ENCODE peak calls at places on chromosomes 6 and 20, in nine cellular contexts. One of them, this sample, is unnamed.

GRCh38 chr20:51767867-51768758 is at the start of gene ATP9A:
- DNase-seq in left lung: no peak
- DNase-seq in brain microvascular endothelial cell: no peak
- DNase-seq in NB4: no peak
- DNase-seq in astrocyte of the spinal cord: no peak
- DNase-seq in Peyer's patch: peak
- DNase-seq in mesothelial cell of epicardium: no peak
- DNase-seq in lower leg skin: peak
- DNase-seq in foreskin fibroblast: no peak
- DNase-seq in this sample: no peak

GRCh38 chr20:62501801-62502495 is 26.2 kb upstream of the GATA5 start:
- DNase-seq in mesothelial cell of epicardium: no peak
- DNase-seq in brain microvascular endothelial cell: peak
- DNase-seq in foreskin fibroblast: peak
- DNase-seq in astrocyte of the spinal cord: peak
- DNase-seq in NB4: peak
- DNase-seq in lower leg skin: no peak
- DNase-seq in Peyer's patch: no peak
- DNase-seq in left lung: no peak
- DNase-seq in this sample: no peak

GRCh38 chr6:57317060-57317943 is at the start of gene PRIM2:
- DNase-seq in lower leg skin: peak
- DNase-seq in mesothelial cell of epicardium: peak
- DNase-seq in left lung: peak
- DNase-seq in brain microvascular endothelial cell: peak
- DNase-seq in astrocyte of the spinal cord: peak
- DNase-seq in NB4: peak
- DNase-seq in Peyer's patch: peak
- DNase-seq in foreskin fibroblast: peak
- DNase-seq in this sample: peak

GRCh38 chr20:63734946-63735858 is 1.3 kb upstream of the LIME1 start:
- DNase-seq in lower leg skin: no peak
- DNase-seq in brain microvascular endothelial cell: no peak
- DNase-seq in Peyer's patch: peak
- DNase-seq in NB4: no peak
- DNase-seq in astrocyte of the spinal cord: no peak
- DNase-seq in foreskin fibroblast: no peak
- DNase-seq in mesothelial cell of epicardium: no peak
- DNase-seq in left lung: peak
- DNase-seq in this sample: no peak

GRCh38 chr6:116218172-116218633 is 35.7 kb downstream of the TSPYL4 start:
- DNase-seq in astrocyte of the spinal cord: peak
- DNase-seq in brain microvascular endothelial cell: no peak
- DNase-seq in Peyer's patch: no peak
- DNase-seq in foreskin fibroblast: no peak
- DNase-seq in NB4: peak
- DNase-seq in mesothelial cell of epicardium: no peak
- DNase-seq in lower leg skin: no peak
- DNase-seq in left lung: no peak
- DNase-seq in this sample: no peak

GRCh38 chr6:34241351-34242215 is 4.9 kb downstream of the HMGA1 start:
- DNase-seq in brain microvascular endothelial cell: no peak
- DNase-seq in foreskin fibroblast: no peak
- DNase-seq in Peyer's patch: no peak
- DNase-seq in astrocyte of the spinal cord: no peak
- DNase-seq in lower leg skin: peak
- DNase-seq in left lung: no peak
- DNase-seq in NB4: no peak
- DNase-seq in mesothelial cell of epicardium: no peak
- DNase-seq in this sample: no peak

GRCh38 chr6:7726416-7727149 is 684 bp downstream of the BMP6 start:
- DNase-seq in astrocyte of the spinal cord: no peak
- DNase-seq in foreskin fibroblast: no peak
- DNase-seq in NB4: peak
- DNase-seq in mesothelial cell of epicardium: no peak
- DNase-seq in brain microvascular endothelial cell: no peak
- DNase-seq in left lung: no peak
- DNase-seq in Peyer's patch: no peak
- DNase-seq in lower leg skin: no peak
- DNase-seq in this sample: no peak

GRCh38 chr6:151493495-151494234 is at the start of gene CCDC170:
- DNase-seq in astrocyte of the spinal cord: peak
- DNase-seq in foreskin fibroblast: no peak
- DNase-seq in Peyer's patch: peak
- DNase-seq in left lung: peak
- DNase-seq in NB4: peak
- DNase-seq in brain microvascular endothelial cell: peak
- DNase-seq in mesothelial cell of epicardium: peak
- DNase-seq in lower leg skin: peak
- DNase-seq in this sample: no peak

GRCh38 chr6:49918787-49919186 is 45.2 kb downstream of the DEFB114 start:
- DNase-seq in foreskin fibroblast: no peak
- DNase-seq in NB4: no peak
- DNase-seq in brain microvascular endothelial cell: no peak
- DNase-seq in mesothelial cell of epicardium: no peak
- DNase-seq in astrocyte of the spinal cord: no peak
- DNase-seq in lower leg skin: no peak
- DNase-seq in left lung: no peak
- DNase-seq in Peyer's patch: no peak
- DNase-seq in this sample: no peak

GRCh38 chr20:46940616-46941015 is 46.0 kb downstream of the EYA2 start:
- DNase-seq in lower leg skin: no peak
- DNase-seq in NB4: no peak
- DNase-seq in astrocyte of the spinal cord: no peak
- DNase-seq in mesothelial cell of epicardium: no peak
- DNase-seq in Peyer's patch: no peak
- DNase-seq in brain microvascular endothelial cell: no peak
- DNase-seq in left lung: no peak
- DNase-seq in foreskin fibroblast: no peak
- DNase-seq in this sample: no peak

GRCh38 chr6:125781307-125781868 is 9.4 kb upstream of the NCOA7 start:
- DNase-seq in mesothelial cell of epicardium: no peak
- DNase-seq in NB4: no peak
- DNase-seq in left lung: no peak
- DNase-seq in lower leg skin: peak
- DNase-seq in astrocyte of the spinal cord: peak
- DNase-seq in Peyer's patch: no peak
- DNase-seq in foreskin fibroblast: peak
- DNase-seq in brain microvascular endothelial cell: no peak
- DNase-seq in this sample: no peak

GRCh38 chr20:48875914-48876240 is 45.6 kb upstream of the ARFGEF2 start:
- DNase-seq in brain microvascular endothelial cell: peak
- DNase-seq in lower leg skin: no peak
- DNase-seq in astrocyte of the spinal cord: no peak
- DNase-seq in NB4: peak
- DNase-seq in foreskin fibroblast: peak
- DNase-seq in mesothelial cell of epicardium: no peak
- DNase-seq in left lung: no peak
- DNase-seq in Peyer's patch: no peak
- DNase-seq in this sample: no peak

GRCh38 chr6:113381957-113382356 is 475.2 kb upstream of the MARCKS start:
- DNase-seq in lower leg skin: no peak
- DNase-seq in Peyer's patch: no peak
- DNase-seq in NB4: peak
- DNase-seq in left lung: no peak
- DNase-seq in mesothelial cell of epicardium: no peak
- DNase-seq in foreskin fibroblast: peak
- DNase-seq in brain microvascular endothelial cell: peak
- DNase-seq in astrocyte of the spinal cord: peak
- DNase-seq in this sample: no peak

DNA sequence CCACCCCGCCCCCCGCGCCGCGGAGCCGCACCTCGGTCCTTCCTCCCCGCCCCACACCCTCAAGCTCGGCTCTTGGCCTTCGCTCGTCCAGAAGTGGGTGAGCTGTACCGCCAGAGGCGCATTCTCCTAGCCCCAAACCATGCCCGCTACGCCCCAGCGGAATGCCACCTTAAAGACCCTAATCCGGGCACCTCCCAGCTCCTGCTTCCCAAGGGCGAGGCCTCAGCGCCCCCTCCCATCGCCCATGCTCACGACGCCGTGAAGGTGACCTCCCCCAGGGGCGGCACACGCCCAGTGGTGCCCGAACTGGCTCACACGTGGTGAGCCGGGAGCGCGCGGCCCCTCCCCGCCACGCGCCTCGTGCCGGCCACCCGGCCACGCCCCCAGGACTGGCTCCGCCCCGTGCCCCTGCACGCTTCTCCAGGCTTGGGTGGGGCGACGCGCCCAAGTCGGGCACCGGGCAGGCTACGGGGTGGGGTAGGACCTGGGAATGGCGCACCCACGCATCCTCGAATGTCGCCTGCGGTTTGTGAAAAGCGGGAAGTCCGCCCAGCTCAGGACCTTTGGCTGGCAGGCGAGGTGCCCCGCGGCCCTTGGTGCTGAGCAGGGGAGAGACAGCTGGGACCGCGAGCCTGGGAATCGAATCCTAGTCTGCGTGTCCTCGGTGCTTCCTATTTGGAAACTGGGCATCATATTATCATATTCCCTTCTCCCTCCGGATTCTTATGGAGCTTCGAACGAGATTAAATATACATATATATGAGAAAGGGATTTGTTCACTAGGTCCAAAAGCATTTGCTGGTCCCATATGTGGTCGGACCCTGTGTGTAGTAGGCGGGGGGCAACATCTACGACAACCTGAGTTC is 942 bp upstream of the SOX12 start:
- DNase-seq in NB4: peak
- DNase-seq in foreskin fibroblast: peak
- DNase-seq in Peyer's patch: peak
- DNase-seq in lower leg skin: peak
- DNase-seq in brain microvascular endothelial cell: peak
- DNase-seq in astrocyte of the spinal cord: peak
- DNase-seq in left lung: peak
- DNase-seq in mesothelial cell of epicardium: peak
- DNase-seq in this sample: no peak
- TF ChIP-seq CTCF in NB4: peak
- TF ChIP-seq CTCF in foreskin fibroblast: peak
- TF ChIP-seq CTCF in Peyer's patch: peak
- TF ChIP-seq CTCF in lower leg skin: no peak
- TF ChIP-seq CTCF in brain microvascular endothelial cell: peak
- TF ChIP-seq CTCF in astrocyte of the spinal cord: peak
- TF ChIP-seq CTCF in left lung: no peak
- TF ChIP-seq CTCF in mesothelial cell of epicardium: no peak
- TF ChIP-seq CTCF in this sample: peak

GRCh38 chr20:57694481-57694880 is 15.3 kb downstream of the PMEPA1 start:
- DNase-seq in NB4: no peak
- DNase-seq in foreskin fibroblast: no peak
- DNase-seq in mesothelial cell of epicardium: no peak
- DNase-seq in brain microvascular endothelial cell: no peak
- DNase-seq in lower leg skin: no peak
- DNase-seq in astrocyte of the spinal cord: no peak
- DNase-seq in left lung: no peak
- DNase-seq in Peyer's patch: no peak
- DNase-seq in this sample: no peak

GRCh38 chr20:57695012-57695411 is 14.8 kb downstream of the PMEPA1 start:
- DNase-seq in brain microvascular endothelial cell: no peak
- DNase-seq in left lung: peak
- DNase-seq in NB4: no peak
- DNase-seq in lower leg skin: no peak
- DNase-seq in mesothelial cell of epicardium: no peak
- DNase-seq in astrocyte of the spinal cord: peak
- DNase-seq in Peyer's patch: no peak
- DNase-seq in foreskin fibroblast: no peak
- DNase-seq in this sample: no peak

GRCh38 chr20:57693670-57694329 is 16.0 kb downstream of the PMEPA1 start:
- DNase-seq in lower leg skin: no peak
- DNase-seq in mesothelial cell of epicardium: no peak
- DNase-seq in astrocyte of the spinal cord: no peak
- DNase-seq in NB4: no peak
- DNase-seq in Peyer's patch: no peak
- DNase-seq in left lung: no peak
- DNase-seq in foreskin fibroblast: no peak
- DNase-seq in brain microvascular endothelial cell: no peak
- DNase-seq in this sample: no peak

GRCh38 chr20:57692393-57692792 is 17.4 kb downstream of the PMEPA1 start:
- DNase-seq in NB4: no peak
- DNase-seq in lower leg skin: no peak
- DNase-seq in brain microvascular endothelial cell: no peak
- DNase-seq in mesothelial cell of epicardium: no peak
- DNase-seq in left lung: no peak
- DNase-seq in foreskin fibroblast: no peak
- DNase-seq in astrocyte of the spinal cord: no peak
- DNase-seq in Peyer's patch: no peak
- DNase-seq in this sample: no peak

GRCh38 chr20:57693002-57693582 is 16.7 kb downstream of the PMEPA1 start:
- DNase-seq in Peyer's patch: peak
- DNase-seq in left lung: peak
- DNase-seq in astrocyte of the spinal cord: peak
- DNase-seq in foreskin fibroblast: no peak
- DNase-seq in mesothelial cell of epicardium: no peak
- DNase-seq in brain microvascular endothelial cell: no peak
- DNase-seq in NB4: no peak
- DNase-seq in lower leg skin: no peak
- DNase-seq in this sample: no peak
- TF ChIP-seq CTCF in Peyer's patch: peak
- TF ChIP-seq CTCF in left lung: no peak
- TF ChIP-seq CTCF in astrocyte of the spinal cord: peak
- TF ChIP-seq CTCF in foreskin fibroblast: no peak
- TF ChIP-seq CTCF in mesothelial cell of epicardium: no peak
- TF ChIP-seq CTCF in brain microvascular endothelial cell: peak
- TF ChIP-seq CTCF in NB4: no peak
- TF ChIP-seq CTCF in lower leg skin: no peak
- TF ChIP-seq CTCF in this sample: no peak

GRCh38 chr20:1868856-1869255 is 26.4 kb upstream of the SIRPA start:
- DNase-seq in left lung: no peak
- DNase-seq in Peyer's patch: no peak
- DNase-seq in foreskin fibroblast: no peak
- DNase-seq in lower leg skin: no peak
- DNase-seq in brain microvascular endothelial cell: no peak
- DNase-seq in mesothelial cell of epicardium: no peak
- DNase-seq in NB4: no peak
- DNase-seq in astrocyte of the spinal cord: peak
- DNase-seq in this sample: no peak
- TF ChIP-seq CTCF in left lung: no peak
- TF ChIP-seq CTCF in Peyer's patch: no peak
- TF ChIP-seq CTCF in foreskin fibroblast: no peak
- TF ChIP-seq CTCF in lower leg skin: no peak
- TF ChIP-seq CTCF in brain microvascular endothelial cell: no peak
- TF ChIP-seq CTCF in mesothelial cell of epicardium: no peak
- TF ChIP-seq CTCF in NB4: no peak
- TF ChIP-seq CTCF in astrocyte of the spinal cord: no peak
- TF ChIP-seq CTCF in this sample: no peak

DNA sequence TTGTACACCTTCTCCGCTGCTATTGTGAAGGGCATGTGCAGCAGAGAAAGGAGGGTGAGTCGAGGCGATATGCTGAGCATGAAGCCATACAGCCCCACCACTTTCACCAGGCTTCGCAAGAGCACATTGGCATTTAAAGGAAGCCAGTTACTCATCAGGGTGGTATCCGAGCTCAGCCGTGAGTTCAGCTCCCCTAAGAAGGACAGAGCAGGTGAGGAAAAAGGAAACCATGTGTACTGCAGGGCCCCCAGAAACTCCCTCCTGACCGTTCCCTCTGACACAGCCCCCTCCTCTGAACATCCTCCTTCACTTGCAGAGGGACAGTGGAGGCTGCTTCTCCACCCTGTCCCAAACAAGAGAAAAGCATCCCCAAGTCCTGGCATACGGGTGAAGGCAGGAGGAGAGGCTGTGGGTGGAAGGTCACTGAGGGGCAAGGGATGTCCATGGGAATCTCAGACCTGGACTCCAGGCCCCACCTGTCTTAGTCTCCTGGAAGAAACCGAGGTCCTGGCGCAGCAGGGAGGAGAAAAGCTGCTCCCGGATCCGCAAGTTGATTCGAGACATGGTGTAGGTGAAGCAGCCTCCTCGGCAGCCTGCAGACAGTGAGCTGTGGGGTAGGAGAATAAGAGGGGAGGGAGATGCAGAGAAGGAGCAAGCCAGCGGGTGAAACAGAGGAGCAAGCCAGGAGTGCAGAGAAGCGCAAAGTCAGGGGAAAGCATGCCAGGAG is 3.2 kb downstream of the TAP2 start:
- DNase-seq in left lung: no peak
- DNase-seq in mesothelial cell of epicardium: no peak
- DNase-seq in foreskin fibroblast: no peak
- DNase-seq in NB4: no peak
- DNase-seq in lower leg skin: no peak
- DNase-seq in brain microvascular endothelial cell: no peak
- DNase-seq in astrocyte of the spinal cord: no peak
- DNase-seq in Peyer's patch: no peak
- DNase-seq in this sample: no peak
- TF ChIP-seq CTCF in left lung: no peak
- TF ChIP-seq CTCF in mesothelial cell of epicardium: no peak
- TF ChIP-seq CTCF in foreskin fibroblast: no peak
- TF ChIP-seq CTCF in NB4: no peak
- TF ChIP-seq CTCF in lower leg skin: no peak
- TF ChIP-seq CTCF in brain microvascular endothelial cell: no peak
- TF ChIP-seq CTCF in astrocyte of the spinal cord: no peak
- TF ChIP-seq CTCF in Peyer's patch: no peak
- TF ChIP-seq CTCF in this sample: no peak